ENCODE peak calls at places on chromosomes 4 and X, in five cellular contexts. One of them, this sample, is unnamed.

GRCh38 chr4:153232768-153233167 is 28.5 kb downstream of the TRIM2 start:
- DNase-seq in HEK293T: peak
- DNase-seq in NT2/D1: no peak
- DNase-seq in H1: peak
- DNase-seq in HepG2: peak
- DNase-seq in this sample: no peak

GRCh38 chrX:109964390-109964789 is 38.5 kb upstream of the TMEM164 start:
- DNase-seq in HEK293T: no peak
- DNase-seq in NT2/D1: no peak
- DNase-seq in H1: no peak
- DNase-seq in HepG2: no peak
- DNase-seq in this sample: no peak

GRCh38 chr4:89245459-89245858 is 62.1 kb downstream of the GPRIN3 start:
- DNase-seq in HEK293T: no peak
- DNase-seq in NT2/D1: no peak
- DNase-seq in H1: no peak
- DNase-seq in HepG2: peak
- DNase-seq in this sample: no peak

GRCh38 chr4:85514783-85515182 is 39.8 kb downstream of the ARHGAP24 start:
- DNase-seq in HEK293T: no peak
- DNase-seq in NT2/D1: no peak
- DNase-seq in H1: no peak
- DNase-seq in HepG2: no peak
- DNase-seq in this sample: no peak

GRCh38 chr4:16116019-16116418 is 32.2 kb upstream of the PROM1 start:
- DNase-seq in HEK293T: no peak
- DNase-seq in NT2/D1: no peak
- DNase-seq in H1: no peak
- DNase-seq in HepG2: no peak
- DNase-seq in this sample: no peak

GRCh38 chr4:74266081-74266480 is 42.2 kb upstream of the EPGN start:
- DNase-seq in HEK293T: no peak
- DNase-seq in NT2/D1: no peak
- DNase-seq in H1: no peak
- DNase-seq in HepG2: no peak
- DNase-seq in this sample: no peak

GRCh38 chr4:17094811-17095210 is 196.4 kb upstream of the LDB2 start:
- DNase-seq in HEK293T: no peak
- DNase-seq in NT2/D1: no peak
- DNase-seq in H1: no peak
- DNase-seq in HepG2: no peak
- DNase-seq in this sample: no peak

GRCh38 chr4:173526724-173527102 is 3.3 kb downstream of the HAND2 start:
- DNase-seq in HEK293T: no peak
- DNase-seq in NT2/D1: no peak
- DNase-seq in H1: no peak
- DNase-seq in HepG2: no peak
- DNase-seq in this sample: no peak

GRCh38 chrX:111511477-111511876 is at the start of gene SERTM2:
- DNase-seq in HEK293T: no peak
- DNase-seq in NT2/D1: peak
- DNase-seq in H1: no peak
- DNase-seq in HepG2: no peak
- DNase-seq in this sample: no peak

GRCh38 chr4:48379587-48380140 is 38.3 kb downstream of the SLAIN2 start:
- DNase-seq in HEK293T: no peak
- DNase-seq in NT2/D1: no peak
- DNase-seq in H1: no peak
- DNase-seq in HepG2: no peak
- DNase-seq in this sample: no peak

GRCh38 chr4:55409468-55410171 is 13.9 kb downstream of the TMEM165 start:
- DNase-seq in HEK293T: no peak
- DNase-seq in NT2/D1: no peak
- DNase-seq in H1: no peak
- DNase-seq in HepG2: no peak
- DNase-seq in this sample: peak

GRCh38 chr4:142778430-142778829 is 67.7 kb downstream of the INPP4B start:
- DNase-seq in HEK293T: no peak
- DNase-seq in NT2/D1: no peak
- DNase-seq in H1: no peak
- DNase-seq in HepG2: no peak
- DNase-seq in this sample: no peak

GRCh38 chr4:77203380-77204197 is 46.6 kb downstream of the CCNG2 start:
- DNase-seq in HEK293T: peak
- DNase-seq in NT2/D1: peak
- DNase-seq in H1: peak
- DNase-seq in HepG2: peak
- DNase-seq in this sample: peak

GRCh38 chr4:11138964-11139363 is 289.7 kb downstream of the HS3ST1 start:
- DNase-seq in HEK293T: no peak
- DNase-seq in NT2/D1: no peak
- DNase-seq in H1: no peak
- DNase-seq in HepG2: no peak
- DNase-seq in this sample: peak

GRCh38 chr4:119104644-119105273 is 30.9 kb upstream of the MYOZ2 start:
- DNase-seq in HEK293T: no peak
- DNase-seq in NT2/D1: no peak
- DNase-seq in H1: no peak
- DNase-seq in HepG2: no peak
- DNase-seq in this sample: no peak

GRCh38 chrX:110665223-110665622 is 130.4 kb downstream of the CHRDL1 start:
- DNase-seq in HEK293T: no peak
- DNase-seq in NT2/D1: no peak
- DNase-seq in H1: no peak
- DNase-seq in HepG2: no peak
- DNase-seq in this sample: no peak

DNA sequence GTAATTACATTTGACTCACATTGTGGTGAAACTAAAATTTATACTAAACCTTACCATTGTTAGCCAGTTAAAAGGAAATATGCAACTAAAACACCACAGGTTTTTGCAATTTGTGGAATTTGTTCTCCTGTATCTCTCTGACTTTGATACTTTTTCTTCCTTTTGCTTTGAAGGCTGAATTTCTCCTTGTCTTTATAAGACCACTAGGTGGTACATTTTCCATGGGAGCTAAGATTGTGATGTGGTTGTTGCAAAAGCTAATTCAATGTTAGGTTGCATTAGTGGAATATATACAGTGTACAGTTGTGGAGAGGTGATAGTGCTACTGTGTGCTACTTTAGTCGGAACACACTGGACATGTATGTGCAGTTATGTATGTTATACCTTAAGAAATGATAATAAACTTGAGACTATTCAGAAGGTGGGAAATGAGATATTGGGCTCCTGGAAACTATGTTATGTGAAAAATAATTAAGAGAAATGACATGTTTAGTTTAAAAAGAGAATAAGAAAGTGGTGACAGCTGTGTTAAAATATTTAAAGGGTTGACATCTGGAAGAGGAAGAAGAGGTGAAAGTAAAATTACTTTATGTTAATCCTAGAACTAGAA is 70.3 kb downstream of the ARL9 start:
- DNase-seq in HEK293T: peak
- DNase-seq in NT2/D1: no peak
- DNase-seq in H1: no peak
- DNase-seq in HepG2: peak
- DNase-seq in this sample: no peak
- TF ChIP-seq SUZ12 in HEK293T: no peak
- TF ChIP-seq SUZ12 in NT2/D1: no peak
- TF ChIP-seq SUZ12 in H1: no peak
- TF ChIP-seq SUZ12 in HepG2: no peak
- TF ChIP-seq SUZ12 in this sample: no peak

GRCh38 chr4:44545781-44546180 is 97.2 kb upstream of the KCTD8 start:
- DNase-seq in HEK293T: no peak
- DNase-seq in NT2/D1: no peak
- DNase-seq in H1: no peak
- DNase-seq in HepG2: no peak
- DNase-seq in this sample: no peak
- TF ChIP-seq SUZ12 in HEK293T: no peak
- TF ChIP-seq SUZ12 in NT2/D1: no peak
- TF ChIP-seq SUZ12 in H1: no peak
- TF ChIP-seq SUZ12 in HepG2: no peak
- TF ChIP-seq SUZ12 in this sample: no peak

GRCh38 chr4:183400035-183400434 is 44.4 kb upstream of the CDKN2AIP start:
- DNase-seq in HEK293T: no peak
- DNase-seq in NT2/D1: no peak
- DNase-seq in H1: no peak
- DNase-seq in HepG2: no peak
- DNase-seq in this sample: no peak

GRCh38 chr4:183398298-183399129 is 45.9 kb upstream of the CDKN2AIP start:
- DNase-seq in HEK293T: peak
- DNase-seq in NT2/D1: peak
- DNase-seq in H1: peak
- DNase-seq in HepG2: peak
- DNase-seq in this sample: no peak

GRCh38 chr4:183399616-183400015 is 44.8 kb upstream of the CDKN2AIP start:
- DNase-seq in HEK293T: no peak
- DNase-seq in NT2/D1: no peak
- DNase-seq in H1: no peak
- DNase-seq in HepG2: no peak
- DNase-seq in this sample: no peak

GRCh38 chr4:183397741-183398297 is 46.6 kb upstream of the CDKN2AIP start:
- DNase-seq in HEK293T: no peak
- DNase-seq in NT2/D1: no peak
- DNase-seq in H1: no peak
- DNase-seq in HepG2: no peak
- DNase-seq in this sample: no peak

GRCh38 chr4:183399166-183399565 is 45.3 kb upstream of the CDKN2AIP start:
- DNase-seq in HEK293T: no peak
- DNase-seq in NT2/D1: no peak
- DNase-seq in H1: no peak
- DNase-seq in HepG2: no peak
- DNase-seq in this sample: no peak
- TF ChIP-seq SUZ12 in HEK293T: no peak
- TF ChIP-seq SUZ12 in NT2/D1: no peak
- TF ChIP-seq SUZ12 in H1: no peak
- TF ChIP-seq SUZ12 in HepG2: no peak
- TF ChIP-seq SUZ12 in this sample: no peak

GRCh38 chrX:130915302-130915701 is 12.3 kb upstream of the ENOX2 start:
- DNase-seq in HEK293T: no peak
- DNase-seq in NT2/D1: no peak
- DNase-seq in H1: no peak
- DNase-seq in HepG2: no peak
- DNase-seq in this sample: no peak
- TF ChIP-seq SUZ12 in HEK293T: no peak
- TF ChIP-seq SUZ12 in NT2/D1: no peak
- TF ChIP-seq SUZ12 in H1: no peak
- TF ChIP-seq SUZ12 in HepG2: no peak
- TF ChIP-seq SUZ12 in this sample: no peak

GRCh38 chr4:30724217-30724616 is 4.0 kb downstream of the PCDH7 start:
- DNase-seq in HEK293T: no peak
- DNase-seq in NT2/D1: no peak
- DNase-seq in H1: no peak
- DNase-seq in HepG2: no peak
- DNase-seq in this sample: no peak
- TF ChIP-seq SUZ12 in HEK293T: no peak
- TF ChIP-seq SUZ12 in NT2/D1: no peak
- TF ChIP-seq SUZ12 in H1: no peak
- TF ChIP-seq SUZ12 in HepG2: no peak
- TF ChIP-seq SUZ12 in this sample: no peak

GRCh38 chr4:158020734-158021346 is 152.0 kb downstream of the GASK1B start:
- DNase-seq in HEK293T: no peak
- DNase-seq in NT2/D1: no peak
- DNase-seq in H1: no peak
- DNase-seq in HepG2: peak
- DNase-seq in this sample: no peak
- TF ChIP-seq SUZ12 in HEK293T: no peak
- TF ChIP-seq SUZ12 in NT2/D1: no peak
- TF ChIP-seq SUZ12 in H1: no peak
- TF ChIP-seq SUZ12 in HepG2: no peak
- TF ChIP-seq SUZ12 in this sample: no peak

GRCh38 chr4:79147251-79147650 is 178.6 kb downstream of the NAA11 start:
- DNase-seq in HEK293T: no peak
- DNase-seq in NT2/D1: no peak
- DNase-seq in H1: no peak
- DNase-seq in HepG2: no peak
- DNase-seq in this sample: no peak

DNA sequence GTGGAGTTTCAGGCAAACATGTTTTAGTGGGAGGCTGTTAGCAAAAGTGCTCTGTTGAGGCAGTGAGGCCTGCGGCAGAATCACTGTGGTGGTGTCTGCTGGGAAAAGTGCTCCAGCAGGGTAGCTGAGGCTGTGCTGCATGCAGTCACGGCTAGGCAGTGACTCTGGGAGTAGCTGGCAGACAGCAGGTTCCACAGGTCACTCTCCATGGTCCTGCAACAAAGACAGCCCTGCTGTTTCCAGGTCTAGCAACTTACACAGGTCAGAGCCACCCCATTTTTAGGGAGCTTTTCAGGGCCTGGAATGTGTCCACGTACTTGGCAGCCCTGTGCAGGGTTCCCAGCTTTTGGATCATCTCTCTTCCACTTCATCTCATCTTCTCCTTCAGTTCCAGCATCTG is 184.3 kb downstream of the NAA11 start:
- DNase-seq in HEK293T: peak
- DNase-seq in NT2/D1: peak
- DNase-seq in H1: peak
- DNase-seq in HepG2: peak
- DNase-seq in this sample: no peak
- TF ChIP-seq SUZ12 in HEK293T: no peak
- TF ChIP-seq SUZ12 in NT2/D1: no peak
- TF ChIP-seq SUZ12 in H1: no peak
- TF ChIP-seq SUZ12 in HepG2: no peak
- TF ChIP-seq SUZ12 in this sample: no peak

DNA sequence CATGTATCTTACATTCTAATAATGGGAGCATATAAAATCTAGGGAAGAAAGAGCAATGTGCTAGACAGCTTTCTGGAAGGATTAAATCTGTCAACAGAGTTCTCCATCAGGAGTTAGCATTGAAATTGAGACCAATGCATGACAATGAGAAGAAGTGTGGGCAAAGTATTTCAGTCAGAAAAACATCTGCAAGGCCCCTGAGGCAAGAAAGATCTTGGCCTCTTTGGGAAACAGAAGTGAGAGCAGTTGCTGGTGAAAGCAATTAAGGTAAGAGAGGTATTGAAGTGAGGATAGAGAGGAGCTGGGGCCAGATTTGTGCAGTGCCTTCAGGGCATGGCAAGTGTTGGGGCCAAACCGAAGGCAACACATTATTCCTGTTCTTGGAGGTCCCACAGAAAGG is 999.1 kb downstream of the STPG2 start:
- DNase-seq in HEK293T: no peak
- DNase-seq in NT2/D1: no peak
- DNase-seq in H1: no peak
- DNase-seq in HepG2: no peak
- DNase-seq in this sample: no peak
- TF ChIP-seq SUZ12 in HEK293T: no peak
- TF ChIP-seq SUZ12 in NT2/D1: no peak
- TF ChIP-seq SUZ12 in H1: no peak
- TF ChIP-seq SUZ12 in HepG2: no peak
- TF ChIP-seq SUZ12 in this sample: no peak

This sample was measured in GM12878.